ENCODE peak calls at places on chromosomes 12 and 14, in nine cellular contexts. P is A549, D is ovary, I is stomach, R is Peyer's patch, V is sigmoid colon, Z is IMR-90, C is body of pancreas, Y is breast epithelium. L is an unnamed sample.

GRCh38 chr12:65510584-65511050 is 232.1 kb downstream of the MSRB3 start:
- DNase-seq in P (no peak), D (peak; percentile 82), I (peak; percentile 51), R (no peak), V (no peak), Z (no peak), C (peak; percentile 68), Y (no peak), L (no peak)

GRCh38 chr14:73887704-73888459 is 1.2 kb downstream of the ZNF410 start:
- DNase-seq in P (no peak), D (no peak), I (no peak), R (no peak), V (no peak), Z (no peak), C (no peak), Y (no peak), L (no peak)

GRCh38 chr12:107405436-107405835 is 280.2 kb upstream of the PWP1 start:
- DNase-seq in P (no peak), D (no peak), I (no peak), R (no peak), V (no peak), Z (no peak), C (no peak), Y (no peak), L (no peak)

GRCh38 chr14:104442611-104443390 is 136.8 kb upstream of the C14orf180 start:
- DNase-seq in P (no peak), D (peak; percentile 12), I (no peak), R (no peak), V (no peak), Z (no peak), C (no peak), Y (no peak), L (peak; percentile 67)

GRCh38 chr14:67241416-67242362 is at the start of gene PALS1:
- DNase-seq in P (peak; percentile 77), D (no peak), I (no peak), R (no peak), V (peak; percentile 80), Z (peak; percentile 88), C (peak; percentile 59), Y (no peak), L (no peak)

GRCh38 chr12:110247340-110248095 is 33.5 kb upstream of the ATP2A2 start:
- DNase-seq in P (peak; percentile 99), D (peak; percentile 53), I (peak; percentile 73), R (no peak), V (no peak), Z (no peak), C (peak; percentile 78), Y (peak; percentile 77), L (no peak)

GRCh38 chr12:132603240-132604107 is 6.9 kb downstream of the LRCOL1 start:
- DNase-seq in P (no peak), D (no peak), I (no peak), R (no peak), V (no peak), Z (no peak), C (no peak), Y (no peak), L (no peak)

GRCh38 chr14:104169765-104170113 is 31.4 kb downstream of the KIF26A start:
- DNase-seq in P (no peak), D (no peak), I (no peak), R (no peak), V (no peak), Z (no peak), C (no peak), Y (no peak), L (no peak)

GRCh38 chr14:53011053-53011462 is 60.2 kb upstream of the FERMT2 start:
- DNase-seq in P (peak; percentile 66), D (peak; percentile 88), I (peak; percentile 41), R (no peak), V (peak; percentile 93), Z (peak; percentile 99), C (peak; percentile 44), Y (peak; percentile 48), L (no peak)

GRCh38 chr12:49288412-49288853 is 6.5 kb upstream of the PRPH start:
- DNase-seq in P (peak; percentile 66), D (peak; percentile 59), I (peak; percentile 58), R (peak; percentile 62), V (peak; percentile 68), Z (peak; percentile 55), C (peak; percentile 52), Y (peak; percentile 49), L (peak; percentile 56)

GRCh38 chr12:22657538-22657937 is 32.6 kb downstream of the ETNK1 start:
- DNase-seq in P (no peak), D (no peak), I (no peak), R (no peak), V (no peak), Z (peak; percentile 42), C (no peak), Y (no peak), L (no peak)

GRCh38 chr14:32332415-32333116 is 3.5 kb downstream of the AKAP6 start:
- DNase-seq in P (no peak), D (no peak), I (no peak), R (no peak), V (no peak), Z (no peak), C (no peak), Y (no peak), L (no peak)

GRCh38 chr12:32671930-32672785 is 6.9 kb upstream of the DNM1L start:
- DNase-seq in P (peak; percentile 73), D (no peak), I (peak; percentile 47), R (no peak), V (no peak), Z (peak; percentile 83), C (peak; percentile 50), Y (no peak), L (no peak)

GRCh38 chr14:68549966-68550705 is 242.7 kb downstream of the ZFP36L1 start:
- DNase-seq in P (peak; percentile 50), D (no peak), I (no peak), R (no peak), V (no peak), Z (no peak), C (no peak), Y (peak; percentile 15), L (no peak)

GRCh38 chr14:88007608-88008007 is 2.7 kb downstream of the GPR65 start:
- DNase-seq in P (no peak), D (no peak), I (no peak), R (no peak), V (no peak), Z (no peak), C (no peak), Y (no peak), L (no peak)

DNA sequence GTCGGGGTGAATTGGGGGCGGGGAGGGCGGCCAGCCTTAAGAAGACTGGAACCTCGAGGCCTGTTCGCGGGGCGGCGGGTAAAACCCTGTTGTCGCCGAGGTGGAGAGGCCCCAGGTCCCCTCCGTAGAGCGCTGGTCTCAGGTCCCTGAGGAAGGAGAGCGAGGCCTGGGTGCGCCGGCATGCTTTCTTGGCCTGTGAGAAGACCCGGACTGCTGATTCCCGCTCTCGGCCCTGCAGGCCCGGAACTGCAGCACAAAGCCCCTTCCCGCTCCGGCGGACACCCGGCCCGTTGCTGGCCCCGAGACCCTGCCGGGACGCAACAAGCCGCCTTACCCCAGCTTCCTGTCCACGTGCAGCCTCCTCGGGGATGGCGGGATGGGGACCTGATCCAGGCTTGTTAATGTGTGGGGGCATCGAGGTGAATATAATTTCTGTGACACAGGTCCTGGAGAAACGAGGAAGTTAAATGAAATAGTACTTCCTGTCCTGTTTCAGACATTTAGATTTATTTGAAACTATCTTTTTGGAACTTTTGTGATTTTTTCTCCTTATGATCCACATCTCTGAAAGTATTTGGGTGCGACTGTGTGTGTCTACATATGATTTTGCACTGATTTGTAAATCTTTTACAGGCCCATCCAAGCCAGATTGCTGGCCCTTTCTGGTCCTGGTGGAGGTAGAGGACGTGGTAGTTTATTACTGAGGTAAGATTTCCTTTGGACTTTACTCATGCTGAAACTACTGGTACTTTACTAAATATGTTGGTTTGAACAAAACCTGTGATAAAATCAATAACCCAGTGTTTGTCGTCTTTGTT is 600 bp downstream of the PNN start:
- DNase-seq in P (no peak), D (no peak), I (no peak), R (peak; percentile 41), V (no peak), Z (peak; percentile 21), C (peak; percentile 37), Y (no peak), L (peak; percentile 92)
- TF ChIP-seq POLR2A in P (no peak), D (no peak), I (no peak), R (no peak), V (no peak), Z (no peak), C (no peak), Y (no peak), L (no peak)

GRCh38 chr12:34349673-34349961 is 327.3 kb downstream of the ALG10 start:
- DNase-seq in P (no peak), D (no peak), I (no peak), R (no peak), V (no peak), Z (no peak), C (no peak), Y (no peak), L (no peak)
- H3K9me3 ChIP-seq in P (no peaks in the 10 kb centered on the region), D (peaks cover 8% of the 10 kb centered on the region), I (peaks cover 100% of the 10 kb centered on the region), R (no peaks in the 10 kb centered on the region), V (peaks cover 4% of the 10 kb centered on the region), Z (peaks cover 17% of the 10 kb centered on the region), C (no peaks in the 10 kb centered on the region), Y (peaks cover 99% of the 10 kb centered on the region), L (peaks cover 99% of the 10 kb centered on the region)

GRCh38 chr14:23053426-23053825 is 3.9 kb downstream of the CDH24 start:
- DNase-seq in P (no peak), D (peak; percentile 29), I (no peak), R (no peak), V (no peak), Z (no peak), C (no peak), Y (no peak), L (no peak)
- TF ChIP-seq POLR2A in P (no peak), D (no peak), I (no peak), R (no peak), V (no peak), Z (no peak), C (no peak), Y (no peak), L (no peak)

GRCh38 chr14:85342858-85343607 is 186.9 kb upstream of the FLRT2 start:
- DNase-seq in P (no peak), D (no peak), I (no peak), R (no peak), V (no peak), Z (no peak), C (no peak), Y (no peak), L (no peak)

GRCh38 chr14:85350667-85351066 is 179.3 kb upstream of the FLRT2 start:
- DNase-seq in P (no peak), D (no peak), I (no peak), R (no peak), V (no peak), Z (no peak), C (no peak), Y (no peak), L (no peak)

DNA sequence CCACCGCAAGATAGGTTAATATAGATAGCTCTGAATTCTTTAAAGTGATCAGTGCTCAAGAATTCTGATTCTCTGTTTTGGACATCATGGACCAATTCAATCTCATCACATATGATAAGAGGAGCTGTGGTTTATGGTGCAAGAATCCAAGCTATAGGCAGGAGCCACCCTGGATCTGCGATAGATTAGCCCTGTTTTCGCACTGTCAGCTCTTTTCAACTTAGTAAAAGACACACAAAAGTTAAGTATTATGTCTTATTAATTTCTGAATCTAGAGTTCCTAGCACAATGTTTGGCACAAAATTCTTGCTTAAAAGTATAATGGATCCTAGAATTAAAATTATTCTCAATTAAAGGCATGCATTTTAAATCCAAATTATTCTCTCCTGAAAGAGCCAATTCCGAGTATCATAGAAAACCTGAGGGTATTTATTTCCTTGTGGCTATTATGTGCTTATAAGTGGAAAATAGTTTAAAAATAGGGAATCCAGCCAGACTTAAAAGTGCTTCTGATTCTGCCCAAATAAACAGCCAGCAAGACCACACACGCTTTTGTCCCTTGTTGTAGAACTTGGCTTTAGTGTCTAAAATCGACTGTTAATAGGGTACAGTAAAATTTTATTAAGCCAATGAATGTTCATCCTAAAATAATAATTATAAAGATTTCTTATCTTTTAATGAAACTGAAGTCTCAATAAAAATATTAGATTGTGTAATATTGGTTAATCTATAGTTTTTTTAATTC is 184.9 kb upstream of the FLRT2 start:
- DNase-seq in P (no peak), D (no peak), I (no peak), R (no peak), V (no peak), Z (no peak), C (no peak), Y (no peak), L (no peak)
- H3K9me3 ChIP-seq in P (no peaks in the 10 kb centered on the region), D (no peaks in the 10 kb centered on the region), I (no peaks in the 10 kb centered on the region), R (no peaks in the 10 kb centered on the region), V (no peaks in the 10 kb centered on the region), Z (no peaks in the 10 kb centered on the region), C (no peaks in the 10 kb centered on the region), Y (no peaks in the 10 kb centered on the region), L (no peaks in the 10 kb centered on the region)